ENCODE peak calls at places on chromosomes 1 and 21, in ten cellular contexts. One of them, this sample, is unnamed.

GRCh38 chr21:28636988-28637691 is 355.5 kb downstream of the LTN1 start:
- DNase-seq in nephron progenitor cell: no peak
- DNase-seq in stomach: no peak
- DNase-seq in amniotic epithelial cell: peak; percentile 96
- DNase-seq in stimulated activated CD4-positive, alpha-beta T cell treated with anti-CD3 and anti-CD28 coated beads, Interleukin-2, amount 100 ng/mL, for 48 hours: no peak
- DNase-seq in hepatic stellate cell: peak; percentile 31
- DNase-seq in fibroblast of mammary gland: peak; percentile 85
- DNase-seq in T follicular helper cell: no peak
- DNase-seq in activated T-helper 1 cell treated with Interleukin-2 at 50 U/mL for 16 hours: no peak
- DNase-seq in activated naive CD4-positive, alpha-beta T cell: no peak
- DNase-seq in this sample: peak; percentile 68

GRCh38 chr1:98732985-98733781 is 71.7 kb downstream of the SNX7 start:
- DNase-seq in nephron progenitor cell: no peak
- DNase-seq in stomach: no peak
- DNase-seq in amniotic epithelial cell: no peak
- DNase-seq in stimulated activated CD4-positive, alpha-beta T cell treated with anti-CD3 and anti-CD28 coated beads, Interleukin-2, amount 100 ng/mL, for 48 hours: no peak
- DNase-seq in hepatic stellate cell: no peak
- DNase-seq in fibroblast of mammary gland: no peak
- DNase-seq in T follicular helper cell: no peak
- DNase-seq in activated T-helper 1 cell treated with Interleukin-2 at 50 U/mL for 16 hours: no peak
- DNase-seq in activated naive CD4-positive, alpha-beta T cell: no peak
- DNase-seq in this sample: no peak

GRCh38 chr1:231408528-231409094 is 13.5 kb downstream of the EGLN1 start:
- DNase-seq in nephron progenitor cell: no peak
- DNase-seq in stomach: no peak
- DNase-seq in amniotic epithelial cell: no peak
- DNase-seq in stimulated activated CD4-positive, alpha-beta T cell treated with anti-CD3 and anti-CD28 coated beads, Interleukin-2, amount 100 ng/mL, for 48 hours: no peak
- DNase-seq in hepatic stellate cell: no peak
- DNase-seq in fibroblast of mammary gland: no peak
- DNase-seq in T follicular helper cell: no peak
- DNase-seq in activated T-helper 1 cell treated with Interleukin-2 at 50 U/mL for 16 hours: no peak
- DNase-seq in activated naive CD4-positive, alpha-beta T cell: no peak
- DNase-seq in this sample: no peak

GRCh38 chr1:198151688-198152087 is 5.1 kb upstream of the NEK7 start:
- DNase-seq in nephron progenitor cell: no peak
- DNase-seq in stomach: no peak
- DNase-seq in amniotic epithelial cell: peak; percentile 51
- DNase-seq in stimulated activated CD4-positive, alpha-beta T cell treated with anti-CD3 and anti-CD28 coated beads, Interleukin-2, amount 100 ng/mL, for 48 hours: no peak
- DNase-seq in hepatic stellate cell: no peak
- DNase-seq in fibroblast of mammary gland: no peak
- DNase-seq in T follicular helper cell: no peak
- DNase-seq in activated T-helper 1 cell treated with Interleukin-2 at 50 U/mL for 16 hours: no peak
- DNase-seq in activated naive CD4-positive, alpha-beta T cell: no peak
- DNase-seq in this sample: no peak

GRCh38 chr1:155128755-155129473 is 1.2 kb downstream of the EFNA1 start:
- DNase-seq in nephron progenitor cell: no peak
- DNase-seq in stomach: peak; percentile 61
- DNase-seq in amniotic epithelial cell: no peak
- DNase-seq in stimulated activated CD4-positive, alpha-beta T cell treated with anti-CD3 and anti-CD28 coated beads, Interleukin-2, amount 100 ng/mL, for 48 hours: no peak
- DNase-seq in hepatic stellate cell: no peak
- DNase-seq in fibroblast of mammary gland: no peak
- DNase-seq in T follicular helper cell: no peak
- DNase-seq in activated T-helper 1 cell treated with Interleukin-2 at 50 U/mL for 16 hours: no peak
- DNase-seq in activated naive CD4-positive, alpha-beta T cell: no peak
- DNase-seq in this sample: peak; percentile 50

GRCh38 chr1:84888753-84889152 is 4.3 kb downstream of the LPAR3 start:
- DNase-seq in nephron progenitor cell: no peak
- DNase-seq in stomach: no peak
- DNase-seq in amniotic epithelial cell: no peak
- DNase-seq in stimulated activated CD4-positive, alpha-beta T cell treated with anti-CD3 and anti-CD28 coated beads, Interleukin-2, amount 100 ng/mL, for 48 hours: no peak
- DNase-seq in hepatic stellate cell: no peak
- DNase-seq in fibroblast of mammary gland: no peak
- DNase-seq in T follicular helper cell: no peak
- DNase-seq in activated T-helper 1 cell treated with Interleukin-2 at 50 U/mL for 16 hours: no peak
- DNase-seq in activated naive CD4-positive, alpha-beta T cell: no peak
- DNase-seq in this sample: peak; percentile 37

GRCh38 chr1:227459326-227459841 is 104.0 kb upstream of the ZNF678 start:
- DNase-seq in nephron progenitor cell: no peak
- DNase-seq in stomach: no peak
- DNase-seq in amniotic epithelial cell: peak; percentile 26
- DNase-seq in stimulated activated CD4-positive, alpha-beta T cell treated with anti-CD3 and anti-CD28 coated beads, Interleukin-2, amount 100 ng/mL, for 48 hours: no peak
- DNase-seq in hepatic stellate cell: no peak
- DNase-seq in fibroblast of mammary gland: no peak
- DNase-seq in T follicular helper cell: no peak
- DNase-seq in activated T-helper 1 cell treated with Interleukin-2 at 50 U/mL for 16 hours: no peak
- DNase-seq in activated naive CD4-positive, alpha-beta T cell: no peak
- DNase-seq in this sample: no peak

GRCh38 chr1:113990966-113991365 is 11.7 kb downstream of the OLFML3 start:
- DNase-seq in nephron progenitor cell: no peak
- DNase-seq in stomach: no peak
- DNase-seq in amniotic epithelial cell: no peak
- DNase-seq in stimulated activated CD4-positive, alpha-beta T cell treated with anti-CD3 and anti-CD28 coated beads, Interleukin-2, amount 100 ng/mL, for 48 hours: no peak
- DNase-seq in hepatic stellate cell: no peak
- DNase-seq in fibroblast of mammary gland: no peak
- DNase-seq in T follicular helper cell: no peak
- DNase-seq in activated T-helper 1 cell treated with Interleukin-2 at 50 U/mL for 16 hours: no peak
- DNase-seq in activated naive CD4-positive, alpha-beta T cell: no peak
- DNase-seq in this sample: no peak

GRCh38 chr1:232767381-232768074 is 37.7 kb upstream of the MAP10 start:
- DNase-seq in nephron progenitor cell: no peak
- DNase-seq in stomach: peak; percentile 49
- DNase-seq in amniotic epithelial cell: peak; percentile 84
- DNase-seq in stimulated activated CD4-positive, alpha-beta T cell treated with anti-CD3 and anti-CD28 coated beads, Interleukin-2, amount 100 ng/mL, for 48 hours: no peak
- DNase-seq in hepatic stellate cell: peak; percentile 5
- DNase-seq in fibroblast of mammary gland: peak; percentile 94
- DNase-seq in T follicular helper cell: no peak
- DNase-seq in activated T-helper 1 cell treated with Interleukin-2 at 50 U/mL for 16 hours: no peak
- DNase-seq in activated naive CD4-positive, alpha-beta T cell: no peak
- DNase-seq in this sample: peak; percentile 76

GRCh38 chr1:8463144-8463927 is 145.4 kb downstream of the SLC45A1 start:
- DNase-seq in nephron progenitor cell: no peak
- DNase-seq in stomach: peak; percentile 50
- DNase-seq in amniotic epithelial cell: peak; percentile 66
- DNase-seq in stimulated activated CD4-positive, alpha-beta T cell treated with anti-CD3 and anti-CD28 coated beads, Interleukin-2, amount 100 ng/mL, for 48 hours: no peak
- DNase-seq in hepatic stellate cell: peak; percentile 60
- DNase-seq in fibroblast of mammary gland: peak; percentile 73
- DNase-seq in T follicular helper cell: no peak
- DNase-seq in activated T-helper 1 cell treated with Interleukin-2 at 50 U/mL for 16 hours: no peak
- DNase-seq in activated naive CD4-positive, alpha-beta T cell: no peak
- DNase-seq in this sample: no peak

GRCh38 chr1:31216016-31216415 is 23.7 kb downstream of the NKAIN1 start:
- DNase-seq in nephron progenitor cell: no peak
- DNase-seq in stomach: peak; percentile 54
- DNase-seq in amniotic epithelial cell: peak; percentile 67
- DNase-seq in stimulated activated CD4-positive, alpha-beta T cell treated with anti-CD3 and anti-CD28 coated beads, Interleukin-2, amount 100 ng/mL, for 48 hours: no peak
- DNase-seq in hepatic stellate cell: no peak
- DNase-seq in fibroblast of mammary gland: peak; percentile 46
- DNase-seq in T follicular helper cell: no peak
- DNase-seq in activated T-helper 1 cell treated with Interleukin-2 at 50 U/mL for 16 hours: no peak
- DNase-seq in activated naive CD4-positive, alpha-beta T cell: no peak
- DNase-seq in this sample: no peak

GRCh38 chr1:59879556-59879955 is 47.0 kb downstream of the CYP2J2 start:
- DNase-seq in nephron progenitor cell: peak; percentile 63
- DNase-seq in stomach: peak; percentile 87
- DNase-seq in amniotic epithelial cell: peak; percentile 77
- DNase-seq in stimulated activated CD4-positive, alpha-beta T cell treated with anti-CD3 and anti-CD28 coated beads, Interleukin-2, amount 100 ng/mL, for 48 hours: peak; percentile 49
- DNase-seq in hepatic stellate cell: peak; percentile 11
- DNase-seq in fibroblast of mammary gland: peak; percentile 74
- DNase-seq in T follicular helper cell: peak; percentile 8
- DNase-seq in activated T-helper 1 cell treated with Interleukin-2 at 50 U/mL for 16 hours: no peak
- DNase-seq in activated naive CD4-positive, alpha-beta T cell: no peak
- DNase-seq in this sample: peak; percentile 50

GRCh38 chr1:230123280-230124186 is 56.5 kb downstream of the GALNT2 start:
- DNase-seq in nephron progenitor cell: no peak
- DNase-seq in stomach: no peak
- DNase-seq in amniotic epithelial cell: no peak
- DNase-seq in stimulated activated CD4-positive, alpha-beta T cell treated with anti-CD3 and anti-CD28 coated beads, Interleukin-2, amount 100 ng/mL, for 48 hours: no peak
- DNase-seq in hepatic stellate cell: no peak
- DNase-seq in fibroblast of mammary gland: peak; percentile 90
- DNase-seq in T follicular helper cell: no peak
- DNase-seq in activated T-helper 1 cell treated with Interleukin-2 at 50 U/mL for 16 hours: no peak
- DNase-seq in activated naive CD4-positive, alpha-beta T cell: no peak
- DNase-seq in this sample: no peak

GRCh38 chr1:24095140-24095859 is 16.6 kb downstream of the MYOM3 start:
- DNase-seq in nephron progenitor cell: no peak
- DNase-seq in stomach: no peak
- DNase-seq in amniotic epithelial cell: no peak
- DNase-seq in stimulated activated CD4-positive, alpha-beta T cell treated with anti-CD3 and anti-CD28 coated beads, Interleukin-2, amount 100 ng/mL, for 48 hours: no peak
- DNase-seq in hepatic stellate cell: no peak
- DNase-seq in fibroblast of mammary gland: no peak
- DNase-seq in T follicular helper cell: no peak
- DNase-seq in activated T-helper 1 cell treated with Interleukin-2 at 50 U/mL for 16 hours: no peak
- DNase-seq in activated naive CD4-positive, alpha-beta T cell: no peak
- DNase-seq in this sample: no peak

GRCh38 chr21:45116066-45116465 is 41.7 kb downstream of the ADARB1 start:
- DNase-seq in nephron progenitor cell: no peak
- DNase-seq in stomach: no peak
- DNase-seq in amniotic epithelial cell: no peak
- DNase-seq in stimulated activated CD4-positive, alpha-beta T cell treated with anti-CD3 and anti-CD28 coated beads, Interleukin-2, amount 100 ng/mL, for 48 hours: no peak
- DNase-seq in hepatic stellate cell: no peak
- DNase-seq in fibroblast of mammary gland: no peak
- DNase-seq in T follicular helper cell: no peak
- DNase-seq in activated T-helper 1 cell treated with Interleukin-2 at 50 U/mL for 16 hours: no peak
- DNase-seq in activated naive CD4-positive, alpha-beta T cell: no peak
- DNase-seq in this sample: no peak

GRCh38 chr1:41537788-41538351 is 53.4 kb upstream of the EDN2 start:
- DNase-seq in nephron progenitor cell: no peak
- DNase-seq in stomach: peak; percentile 59
- DNase-seq in amniotic epithelial cell: peak; percentile 88
- DNase-seq in stimulated activated CD4-positive, alpha-beta T cell treated with anti-CD3 and anti-CD28 coated beads, Interleukin-2, amount 100 ng/mL, for 48 hours: no peak
- DNase-seq in hepatic stellate cell: peak; percentile 72
- DNase-seq in fibroblast of mammary gland: peak; percentile 83
- DNase-seq in T follicular helper cell: no peak
- DNase-seq in activated T-helper 1 cell treated with Interleukin-2 at 50 U/mL for 16 hours: no peak
- DNase-seq in activated naive CD4-positive, alpha-beta T cell: no peak
- DNase-seq in this sample: no peak

GRCh38 chr1:155910621-155911121 is 478 bp downstream of the RIT1 start:
- DNase-seq in nephron progenitor cell: no peak
- DNase-seq in stomach: peak; percentile 32
- DNase-seq in amniotic epithelial cell: no peak
- DNase-seq in stimulated activated CD4-positive, alpha-beta T cell treated with anti-CD3 and anti-CD28 coated beads, Interleukin-2, amount 100 ng/mL, for 48 hours: no peak
- DNase-seq in hepatic stellate cell: no peak
- DNase-seq in fibroblast of mammary gland: peak; percentile 37
- DNase-seq in T follicular helper cell: no peak
- DNase-seq in activated T-helper 1 cell treated with Interleukin-2 at 50 U/mL for 16 hours: no peak
- DNase-seq in activated naive CD4-positive, alpha-beta T cell: no peak
- DNase-seq in this sample: peak; percentile 39

GRCh38 chr1:219669556-219669955 is 56.7 kb upstream of the ZC3H11B start:
- DNase-seq in nephron progenitor cell: no peak
- DNase-seq in stomach: no peak
- DNase-seq in amniotic epithelial cell: no peak
- DNase-seq in stimulated activated CD4-positive, alpha-beta T cell treated with anti-CD3 and anti-CD28 coated beads, Interleukin-2, amount 100 ng/mL, for 48 hours: no peak
- DNase-seq in hepatic stellate cell: no peak
- DNase-seq in fibroblast of mammary gland: no peak
- DNase-seq in T follicular helper cell: no peak
- DNase-seq in activated T-helper 1 cell treated with Interleukin-2 at 50 U/mL for 16 hours: no peak
- DNase-seq in activated naive CD4-positive, alpha-beta T cell: no peak
- DNase-seq in this sample: no peak

GRCh38 chr1:228836427-228836826 is 101.1 kb downstream of the RHOU start:
- DNase-seq in nephron progenitor cell: no peak
- DNase-seq in stomach: peak; percentile 53
- DNase-seq in amniotic epithelial cell: no peak
- DNase-seq in stimulated activated CD4-positive, alpha-beta T cell treated with anti-CD3 and anti-CD28 coated beads, Interleukin-2, amount 100 ng/mL, for 48 hours: no peak
- DNase-seq in hepatic stellate cell: no peak
- DNase-seq in fibroblast of mammary gland: no peak
- DNase-seq in T follicular helper cell: no peak
- DNase-seq in activated T-helper 1 cell treated with Interleukin-2 at 50 U/mL for 16 hours: no peak
- DNase-seq in activated naive CD4-positive, alpha-beta T cell: no peak
- DNase-seq in this sample: no peak

GRCh38 chr1:151720190-151720953 is 950 bp upstream of the RIIAD1 start:
- DNase-seq in nephron progenitor cell: no peak
- DNase-seq in stomach: peak; percentile 26
- DNase-seq in amniotic epithelial cell: peak; percentile 22
- DNase-seq in stimulated activated CD4-positive, alpha-beta T cell treated with anti-CD3 and anti-CD28 coated beads, Interleukin-2, amount 100 ng/mL, for 48 hours: no peak
- DNase-seq in hepatic stellate cell: peak; percentile 64
- DNase-seq in fibroblast of mammary gland: no peak
- DNase-seq in T follicular helper cell: no peak
- DNase-seq in activated T-helper 1 cell treated with Interleukin-2 at 50 U/mL for 16 hours: no peak
- DNase-seq in activated naive CD4-positive, alpha-beta T cell: no peak
- DNase-seq in this sample: no peak

GRCh38 chr1:160768295-160768657 is 27.7 kb upstream of the LY9 start:
- DNase-seq in nephron progenitor cell: no peak
- DNase-seq in stomach: peak; percentile 58
- DNase-seq in amniotic epithelial cell: peak; percentile 13
- DNase-seq in stimulated activated CD4-positive, alpha-beta T cell treated with anti-CD3 and anti-CD28 coated beads, Interleukin-2, amount 100 ng/mL, for 48 hours: peak; percentile 76
- DNase-seq in hepatic stellate cell: no peak
- DNase-seq in fibroblast of mammary gland: no peak
- DNase-seq in T follicular helper cell: peak; percentile 76
- DNase-seq in activated T-helper 1 cell treated with Interleukin-2 at 50 U/mL for 16 hours: peak; percentile 69
- DNase-seq in activated naive CD4-positive, alpha-beta T cell: peak; percentile 52
- DNase-seq in this sample: no peak

GRCh38 chr1:51346086-51346942 is 16.0 kb upstream of the TTC39A start:
- DNase-seq in nephron progenitor cell: no peak
- DNase-seq in stomach: no peak
- DNase-seq in amniotic epithelial cell: no peak
- DNase-seq in stimulated activated CD4-positive, alpha-beta T cell treated with anti-CD3 and anti-CD28 coated beads, Interleukin-2, amount 100 ng/mL, for 48 hours: no peak
- DNase-seq in hepatic stellate cell: no peak
- DNase-seq in fibroblast of mammary gland: no peak
- DNase-seq in T follicular helper cell: no peak
- DNase-seq in activated T-helper 1 cell treated with Interleukin-2 at 50 U/mL for 16 hours: no peak
- DNase-seq in activated naive CD4-positive, alpha-beta T cell: no peak
- DNase-seq in this sample: no peak

GRCh38 chr1:220966874-220967631 is 87.8 kb downstream of the HLX start:
- DNase-seq in nephron progenitor cell: no peak
- DNase-seq in stomach: no peak
- DNase-seq in amniotic epithelial cell: no peak
- DNase-seq in stimulated activated CD4-positive, alpha-beta T cell treated with anti-CD3 and anti-CD28 coated beads, Interleukin-2, amount 100 ng/mL, for 48 hours: no peak
- DNase-seq in hepatic stellate cell: no peak
- DNase-seq in fibroblast of mammary gland: peak; percentile 42
- DNase-seq in T follicular helper cell: no peak
- DNase-seq in activated T-helper 1 cell treated with Interleukin-2 at 50 U/mL for 16 hours: no peak
- DNase-seq in activated naive CD4-positive, alpha-beta T cell: no peak
- DNase-seq in this sample: no peak

GRCh38 chr1:10429868-10430215 is 391 bp upstream of the CENPS start:
- DNase-seq in nephron progenitor cell: no peak
- DNase-seq in stomach: no peak
- DNase-seq in amniotic epithelial cell: no peak
- DNase-seq in stimulated activated CD4-positive, alpha-beta T cell treated with anti-CD3 and anti-CD28 coated beads, Interleukin-2, amount 100 ng/mL, for 48 hours: no peak
- DNase-seq in hepatic stellate cell: peak; percentile 24
- DNase-seq in fibroblast of mammary gland: peak; percentile 65
- DNase-seq in T follicular helper cell: peak; percentile 10
- DNase-seq in activated T-helper 1 cell treated with Interleukin-2 at 50 U/mL for 16 hours: no peak
- DNase-seq in activated naive CD4-positive, alpha-beta T cell: no peak
- DNase-seq in this sample: no peak

GRCh38 chr1:209808059-209808494 is 2.1 kb upstream of the IRF6 start:
- DNase-seq in nephron progenitor cell: no peak
- DNase-seq in stomach: no peak
- DNase-seq in amniotic epithelial cell: peak; percentile 97
- DNase-seq in stimulated activated CD4-positive, alpha-beta T cell treated with anti-CD3 and anti-CD28 coated beads, Interleukin-2, amount 100 ng/mL, for 48 hours: no peak
- DNase-seq in hepatic stellate cell: peak; percentile 88
- DNase-seq in fibroblast of mammary gland: peak; percentile 97
- DNase-seq in T follicular helper cell: no peak
- DNase-seq in activated T-helper 1 cell treated with Interleukin-2 at 50 U/mL for 16 hours: no peak
- DNase-seq in activated naive CD4-positive, alpha-beta T cell: no peak
- DNase-seq in this sample: peak; percentile 68

GRCh38 chr1:201016211-201016651 is 7.3 kb downstream of the KIF21B start:
- DNase-seq in nephron progenitor cell: no peak
- DNase-seq in stomach: no peak
- DNase-seq in amniotic epithelial cell: peak; percentile 30
- DNase-seq in stimulated activated CD4-positive, alpha-beta T cell treated with anti-CD3 and anti-CD28 coated beads, Interleukin-2, amount 100 ng/mL, for 48 hours: no peak
- DNase-seq in hepatic stellate cell: peak; percentile 40
- DNase-seq in fibroblast of mammary gland: no peak
- DNase-seq in T follicular helper cell: no peak
- DNase-seq in activated T-helper 1 cell treated with Interleukin-2 at 50 U/mL for 16 hours: no peak
- DNase-seq in activated naive CD4-positive, alpha-beta T cell: no peak
- DNase-seq in this sample: no peak

GRCh38 chr1:180116964-180117763 is 37.5 kb upstream of the QSOX1 start:
- DNase-seq in nephron progenitor cell: no peak
- DNase-seq in stomach: no peak
- DNase-seq in amniotic epithelial cell: peak; percentile 91
- DNase-seq in stimulated activated CD4-positive, alpha-beta T cell treated with anti-CD3 and anti-CD28 coated beads, Interleukin-2, amount 100 ng/mL, for 48 hours: no peak
- DNase-seq in hepatic stellate cell: peak; percentile 29
- DNase-seq in fibroblast of mammary gland: no peak
- DNase-seq in T follicular helper cell: no peak
- DNase-seq in activated T-helper 1 cell treated with Interleukin-2 at 50 U/mL for 16 hours: no peak
- DNase-seq in activated naive CD4-positive, alpha-beta T cell: no peak
- DNase-seq in this sample: peak; percentile 15

GRCh38 chr1:25100151-25100841 is 132.0 kb downstream of the SYF2 start:
- DNase-seq in nephron progenitor cell: no peak
- DNase-seq in stomach: no peak
- DNase-seq in amniotic epithelial cell: no peak
- DNase-seq in stimulated activated CD4-positive, alpha-beta T cell treated with anti-CD3 and anti-CD28 coated beads, Interleukin-2, amount 100 ng/mL, for 48 hours: no peak
- DNase-seq in hepatic stellate cell: no peak
- DNase-seq in fibroblast of mammary gland: no peak
- DNase-seq in T follicular helper cell: no peak
- DNase-seq in activated T-helper 1 cell treated with Interleukin-2 at 50 U/mL for 16 hours: no peak
- DNase-seq in activated naive CD4-positive, alpha-beta T cell: no peak
- DNase-seq in this sample: no peak

This sample was measured in PC-9.